ENCODE peak calls at places on chromosomes 6 and 20, in ten cellular contexts. T, U, Y, K, L, H, D, V, O and S are unnamed samples.

GRCh38 chr6:118679293-118679692 is 27.9 kb upstream of the CEP85L start:
- DNase-seq in T (peak; percentile 55), U (no peak), Y (no peak), K (no peak), L (no peak), H (no peak), D (no peak), V (peak; percentile 73), O (no peak), S (no peak)

GRCh38 chr6:3913077-3913957 is 64.1 kb downstream of the FAM50B start:
- DNase-seq in T (peak; percentile 99), U (no peak), Y (no peak), K (peak; percentile 96), L (no peak), H (peak; percentile 84), D (no peak), V (peak; percentile 95), O (peak; percentile 87), S (peak; percentile 88)

GRCh38 chr6:37531026-37531425 is 31.3 kb upstream of the CCDC167 start:
- DNase-seq in T (peak; percentile 43), U (no peak), Y (no peak), K (no peak), L (no peak), H (no peak), D (no peak), V (no peak), O (no peak), S (no peak)

GRCh38 chr20:4937422-4938319 is 63.6 kb downstream of the SLC23A2 start:
- DNase-seq in T (peak; percentile 59), U (no peak), Y (peak; percentile 16), K (no peak), L (no peak), H (no peak), D (no peak), V (no peak), O (no peak), S (no peak)

GRCh38 chr6:138815797-138816528 is 20.1 kb downstream of the ECT2L start:
- DNase-seq in T (peak; percentile 79), U (peak; percentile 61), Y (peak; percentile 76), K (peak; percentile 33), L (no peak), H (no peak), D (no peak), V (peak; percentile 74), O (no peak), S (no peak)

GRCh38 chr20:36084897-36085617 is 69.5 kb upstream of the EPB41L1 start:
- DNase-seq in T (no peak), U (no peak), Y (no peak), K (no peak), L (no peak), H (no peak), D (no peak), V (peak; percentile 86), O (no peak), S (no peak)

GRCh38 chr6:104522533-104522932 is 337.2 kb downstream of the HACE1 start:
- DNase-seq in T (no peak), U (no peak), Y (no peak), K (no peak), L (no peak), H (no peak), D (no peak), V (no peak), O (peak; percentile 28), S (no peak)

GRCh38 chr6:120826253-120826652 is 508.0 kb downstream of the TBC1D32 start:
- DNase-seq in T (no peak), U (peak; percentile 61), Y (peak; percentile 69), K (no peak), L (no peak), H (no peak), D (no peak), V (peak; percentile 42), O (no peak), S (no peak)

GRCh38 chr6:21309791-21310190 is 283.8 kb upstream of the SOX4 start:
- DNase-seq in T (no peak), U (no peak), Y (no peak), K (no peak), L (no peak), H (no peak), D (no peak), V (no peak), O (no peak), S (no peak)

GRCh38 chr6:20092071-20092566 is 120.2 kb downstream of the MBOAT1 start:
- DNase-seq in T (peak; percentile 59), U (peak; percentile 58), Y (peak; percentile 80), K (peak; percentile 6), L (no peak), H (no peak), D (no peak), V (peak; percentile 49), O (no peak), S (no peak)

GRCh38 chr6:14028631-14029030 is 88.9 kb upstream of the CD83 start:
- DNase-seq in T (no peak), U (no peak), Y (no peak), K (no peak), L (no peak), H (no peak), D (no peak), V (no peak), O (no peak), S (no peak)

GRCh38 chr6:14023855-14024254 is 93.7 kb upstream of the CD83 start:
- DNase-seq in T (no peak), U (no peak), Y (peak; percentile 20), K (no peak), L (no peak), H (no peak), D (no peak), V (no peak), O (no peak), S (no peak)

GRCh38 chr6:14022673-14023072 is 94.9 kb upstream of the CD83 start:
- DNase-seq in T (no peak), U (no peak), Y (no peak), K (no peak), L (no peak), H (no peak), D (no peak), V (no peak), O (no peak), S (no peak)

GRCh38 chr6:14026831-14027539 is 90.6 kb upstream of the CD83 start:
- DNase-seq in T (peak; percentile 18), U (no peak), Y (no peak), K (no peak), L (no peak), H (no peak), D (no peak), V (no peak), O (no peak), S (no peak)

DNA sequence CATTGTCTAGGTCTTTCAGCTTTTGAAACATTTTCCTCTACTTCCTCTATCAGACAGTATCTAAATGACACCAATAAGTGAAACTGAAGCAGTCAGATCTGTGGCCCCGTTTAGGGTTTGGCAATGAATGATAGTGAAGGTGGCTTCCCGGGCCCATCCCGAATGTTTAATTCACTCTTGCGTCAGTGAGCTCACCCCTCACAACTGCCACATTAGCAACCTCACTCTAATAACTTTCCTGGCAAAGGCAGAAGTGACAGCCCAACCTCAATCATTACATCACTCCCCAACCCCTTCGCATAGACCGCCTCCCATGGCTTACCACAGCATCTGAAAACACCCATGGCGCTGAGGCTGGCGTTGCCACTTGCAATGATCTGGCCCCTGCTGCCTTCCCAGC is 92.4 kb upstream of the CD83 start:
- DNase-seq in T (no peak), U (no peak), Y (no peak), K (no peak), L (no peak), H (no peak), D (no peak), V (no peak), O (no peak), S (no peak)
- H3K4me3 ChIP-seq in T (no peak overlapping the region), U (no peak overlapping the region), Y (no peak overlapping the region), K (no peak overlapping the region), L (no peak overlapping the region), H (no peak overlapping the region), D (no peak overlapping the region), V (no peak overlapping the region), O (no peak overlapping the region), S (no peak overlapping the region)

GRCh38 chr20:23145281-23145700 is 59.2 kb upstream of the CD93 start:
- DNase-seq in T (peak; percentile 56), U (no peak), Y (no peak), K (no peak), L (no peak), H (peak; percentile 93), D (peak; percentile 89), V (no peak), O (peak; percentile 31), S (no peak)
- H3K27ac ChIP-seq in T (no peak overlapping the region), U (no peak overlapping the region), Y (no peak overlapping the region), K (no peak overlapping the region), L (no peak overlapping the region), H (peak overlapping the region; percentile 91), D (peak overlapping the region; percentile 96), V (peak overlapping the region; percentile 97), O (peak overlapping the region; percentile 86), S (peak overlapping the region; percentile 40)

GRCh38 chr6:42962096-42962495 is 1.5 kb downstream of the GNMT start:
- DNase-seq in T (no peak), U (no peak), Y (no peak), K (no peak), L (no peak), H (no peak), D (no peak), V (no peak), O (no peak), S (no peak)

GRCh38 chr6:42962502-42963178 is 2.1 kb downstream of the GNMT start:
- DNase-seq in T (no peak), U (no peak), Y (no peak), K (no peak), L (no peak), H (no peak), D (no peak), V (no peak), O (no peak), S (no peak)

GRCh38 chr6:42960243-42961019 is at the start of gene GNMT:
- DNase-seq in T (no peak), U (peak; percentile 84), Y (peak; percentile 92), K (no peak), L (no peak), H (peak; percentile 69), D (peak; percentile 73), V (peak; percentile 71), O (peak; percentile 71), S (peak; percentile 60)

GRCh38 chr6:42959917-42960242 is 674 bp upstream of the GNMT start:
- DNase-seq in T (no peak), U (no peak), Y (no peak), K (no peak), L (no peak), H (no peak), D (no peak), V (no peak), O (no peak), S (no peak)

DNA sequence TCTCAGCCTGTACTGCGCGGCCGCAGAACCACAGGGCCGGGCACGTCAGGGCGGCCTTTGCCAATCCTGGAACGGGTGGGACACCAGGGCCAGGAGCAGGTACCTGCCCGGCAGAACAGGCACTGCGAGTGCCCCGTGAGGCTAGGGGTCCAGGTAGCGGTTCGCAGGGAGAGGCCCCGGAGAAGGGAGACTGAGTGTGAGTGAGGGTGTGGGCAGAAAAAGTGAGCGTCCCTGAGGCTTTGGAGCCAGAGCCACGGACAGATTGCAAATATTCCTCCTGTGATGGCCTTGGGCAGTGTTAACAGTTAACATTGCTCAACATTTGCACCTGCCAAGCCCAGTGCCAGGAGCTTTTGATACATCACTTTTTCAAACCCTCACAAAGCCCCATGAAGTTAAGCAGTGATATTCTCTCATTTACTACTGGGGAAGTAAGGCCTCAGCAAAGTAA is 491 bp downstream of the GNMT start:
- DNase-seq in T (no peak), U (no peak), Y (no peak), K (no peak), L (no peak), H (no peak), D (no peak), V (peak; percentile 43), O (no peak), S (no peak)
- H3K4me3 ChIP-seq in T (peak overlapping the region; percentile 18), U (peak overlapping the region; percentile 29), Y (peak overlapping the region; percentile 72), K (peak overlapping the region; percentile 50), L (peak overlapping the region; percentile 61), H (peak overlapping the region; percentile 64), D (peak overlapping the region; percentile 72), V (peak overlapping the region; percentile 58), O (peak overlapping the region; percentile 56), S (peak overlapping the region; percentile 27)

GRCh38 chr6:7213416-7213815 is 99.6 kb downstream of the SSR1 start:
- DNase-seq in T (no peak), U (no peak), Y (no peak), K (no peak), L (no peak), H (no peak), D (no peak), V (no peak), O (no peak), S (peak; percentile 18)
- H3K27ac ChIP-seq in T (no peak overlapping the region), U (no peak overlapping the region), Y (no peak overlapping the region), K (no peak overlapping the region), L (no peak overlapping the region), H (no peak overlapping the region), D (peak overlapping the region; percentile 95), V (no peak overlapping the region), O (no peak overlapping the region), S (no peak overlapping the region)